ENCODE peak calls at places on chromosomes 5 and 9, in eight cellular contexts. F is esophagus muscularis mucosa, D is neural progenitor cell, W is cardiac muscle cell, Y is A549, A is OCI-LY7, H is ovary, P is RWPE1. I is an unnamed sample.

GRCh38 chr9:98808411-98808815 is 943 bp downstream of the GALNT12 start:
- DNase-seq in Y (no peak), F (no peak), H (peak; percentile 45), D (no peak), P (no peak), A (no peak), W (no peak), I (no peak)

GRCh38 chr5:16540421-16540820 is 74.8 kb upstream of the ZNF622 start:
- DNase-seq in D (no peak), P (peak; percentile 52), H (no peak), W (no peak), A (no peak), Y (no peak), F (no peak), I (no peak)

GRCh38 chr5:65625743-65626142 is 916 bp downstream of the SHLD3 start:
- DNase-seq in P (no peak), H (no peak), A (no peak), Y (no peak), W (no peak), D (no peak), F (no peak), I (no peak)

GRCh38 chr9:72305102-72305546 is 59.9 kb downstream of the ZFAND5 start:
- DNase-seq in Y (peak; percentile 97), H (peak; percentile 78), F (peak; percentile 96), P (no peak), A (no peak), D (peak; percentile 29), W (peak; percentile 37), I (no peak)

GRCh38 chr5:160742446-160742845 is 109.6 kb downstream of the ATP10B start:
- DNase-seq in Y (no peak), F (no peak), W (peak; percentile 63), P (no peak), H (no peak), A (no peak), D (no peak), I (no peak)

GRCh38 chr5:158812381-158812780 is 287.3 kb downstream of the EBF1 start:
- DNase-seq in A (peak; percentile 99), P (no peak), D (no peak), H (no peak), Y (no peak), W (no peak), F (peak; percentile 72), I (no peak)

GRCh38 chr9:92668746-92669526 is 995 bp downstream of the IPPK start:
- DNase-seq in A (peak; percentile 27), W (peak; percentile 47), Y (peak; percentile 79), F (peak; percentile 89), H (peak; percentile 50), D (peak; percentile 33), P (peak; percentile 94), I (no peak)

GRCh38 chr5:92455011-92455410 is 1071.9 kb upstream of the ARRDC3 start:
- DNase-seq in H (no peak), W (no peak), A (no peak), Y (no peak), F (no peak), P (no peak), D (no peak), I (no peak)

GRCh38 chr5:172973127-172973916 is 10.2 kb upstream of the ATP6V0E1 start:
- DNase-seq in A (no peak), Y (no peak), P (no peak), D (no peak), F (no peak), W (no peak), H (no peak), I (no peak)

GRCh38 chr9:120396418-120396817 is 183.5 kb downstream of the CDK5RAP2 start:
- DNase-seq in F (no peak), P (no peak), Y (no peak), H (no peak), A (no peak), D (no peak), W (no peak), I (no peak)

GRCh38 chr5:65874241-65874640 is 52.1 kb upstream of the ERBIN start:
- DNase-seq in W (no peak), D (no peak), P (peak; percentile 76), A (no peak), Y (no peak), H (no peak), F (no peak), I (no peak)

GRCh38 chr9:73370053-73370452 is 218.4 kb downstream of the ANXA1 start:
- DNase-seq in W (no peak), D (no peak), A (no peak), H (no peak), Y (no peak), P (peak; percentile 44), F (no peak), I (no peak)

GRCh38 chr5:146595088-146595487 is 79.1 kb upstream of the GPR151 start:
- DNase-seq in F (peak; percentile 55), A (peak; percentile 10), Y (no peak), H (no peak), D (no peak), W (no peak), P (no peak), I (no peak)

GRCh38 chr5:14463629-14464028 is 118.0 kb upstream of the OTULINL start:
- DNase-seq in H (no peak), P (peak; percentile 77), Y (peak; percentile 25), D (no peak), W (no peak), F (no peak), A (no peak), I (no peak)

GRCh38 chr5:89449392-89450148 is 566.6 kb upstream of the MEF2C start:
- DNase-seq in F (no peak), H (no peak), A (no peak), Y (no peak), W (no peak), P (no peak), D (no peak), I (no peak)

DNA sequence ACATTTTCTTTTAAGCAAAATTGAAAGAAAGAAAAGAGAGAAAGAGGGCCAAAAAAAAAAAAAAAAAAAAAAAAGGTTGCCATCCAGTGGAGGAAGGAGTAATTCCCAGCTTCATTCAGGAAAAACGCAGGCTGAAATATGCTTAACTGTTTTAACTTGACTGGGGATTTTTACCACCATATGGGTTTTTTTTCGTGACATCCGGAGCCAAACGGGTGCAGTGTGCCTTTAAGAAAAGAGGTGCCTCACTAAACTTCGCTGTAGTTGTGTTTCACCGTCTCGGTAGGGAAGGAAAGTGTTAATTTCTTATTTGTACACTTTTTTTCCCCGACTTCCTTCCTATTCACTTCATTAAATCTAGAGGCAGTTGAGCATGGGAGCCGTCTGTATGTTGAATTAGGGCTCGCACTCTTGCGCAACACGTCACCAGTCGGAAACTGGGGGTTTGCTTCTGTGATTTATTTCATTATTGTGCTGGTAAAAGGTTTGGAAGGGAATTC is 143.0 kb downstream of the SMARCA2 start:
- DNase-seq in Y (peak; percentile 48), D (peak; percentile 39), W (peak; percentile 6), F (no peak), A (peak; percentile 89), P (peak; percentile 24), H (peak; percentile 66), I (no peak)
- TF ChIP-seq CTCF in Y (no peak), D (peak; percentile 5), W (peak; percentile 19), F (no peak), A (peak; percentile 20), P (peak; percentile 29), H (no peak), I (peak; percentile 22)

GRCh38 chr9:88995205-88995604 is 3.9 kb downstream of the S1PR3 start:
- DNase-seq in A (no peak), H (no peak), Y (no peak), W (no peak), F (no peak), P (no peak), D (no peak), I (no peak)

GRCh38 chr9:88993871-88994819 is 2.9 kb downstream of the S1PR3 start:
- DNase-seq in W (no peak), A (no peak), F (no peak), Y (no peak), D (no peak), H (no peak), P (no peak), I (no peak)

GRCh38 chr9:88993327-88993726 is 2.1 kb downstream of the S1PR3 start:
- DNase-seq in D (no peak), Y (no peak), A (no peak), H (no peak), P (no peak), F (no peak), W (no peak), I (no peak)

GRCh38 chr9:88995627-88996026 is 4.4 kb downstream of the S1PR3 start:
- DNase-seq in Y (no peak), D (no peak), A (no peak), F (no peak), W (no peak), H (no peak), P (no peak), I (no peak)

GRCh38 chr9:88994820-88995180 is 3.5 kb downstream of the S1PR3 start:
- DNase-seq in D (no peak), H (no peak), W (no peak), P (no peak), F (no peak), Y (no peak), A (no peak), I (no peak)
- H3K27ac ChIP-seq in D (no peak overlapping the region), H (no peak overlapping the region), W (no peak overlapping the region), P (no peak overlapping the region), F (peak overlapping the region; percentile 99), Y (no peak overlapping the region), A (no peak overlapping the region), I (no peak overlapping the region)

DNA sequence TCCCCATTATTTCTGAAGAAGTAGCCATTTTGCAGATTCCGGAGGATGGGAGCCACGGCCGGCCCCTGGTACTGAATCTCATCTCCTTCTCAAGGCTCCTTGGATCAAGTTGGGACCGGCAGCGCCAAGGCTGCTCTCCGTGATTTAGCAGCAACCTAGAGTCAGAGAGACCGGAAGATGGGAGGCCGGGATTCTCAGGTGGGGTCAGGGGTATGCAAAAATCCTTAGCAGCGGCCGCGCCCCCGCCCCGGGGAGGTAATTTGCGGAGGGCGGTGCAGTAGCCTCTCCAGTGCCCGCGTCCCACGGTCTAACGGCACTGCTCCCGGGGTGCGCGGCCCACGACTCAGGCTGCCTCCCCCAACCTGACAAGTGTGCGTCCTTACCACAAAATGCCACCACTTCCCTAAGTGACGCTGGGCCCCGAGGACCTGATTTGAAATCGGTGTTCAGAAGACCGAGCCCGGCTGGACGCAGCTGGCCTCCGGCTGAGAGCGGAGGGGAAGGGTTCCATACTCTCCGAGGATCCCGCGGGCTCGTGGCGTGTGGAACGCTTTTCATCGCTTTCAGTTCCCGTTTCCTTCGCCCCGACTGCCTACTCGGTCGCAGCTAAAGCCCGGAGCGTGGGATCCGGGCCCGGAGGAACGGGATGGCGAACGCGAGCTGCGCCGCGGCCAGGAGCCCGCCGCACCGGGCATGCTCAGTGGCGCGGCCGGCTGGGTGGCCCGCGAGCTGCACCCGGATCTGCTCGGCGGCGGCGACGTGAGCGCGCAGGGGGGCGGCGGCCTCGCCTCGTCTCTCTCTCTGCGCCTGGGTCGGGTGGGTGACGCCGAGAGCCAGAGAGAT is at the start of gene SCAMP1:
- DNase-seq in P (peak; percentile 94), F (peak; percentile 97), D (peak; percentile 95), A (peak; percentile 96), W (peak; percentile 94), Y (peak; percentile 92), H (peak; percentile 96), I (peak; percentile 81)
- TF ChIP-seq CTCF in P (peak; percentile 58), F (peak; percentile 41), D (peak; percentile 36), A (no peak), W (peak; percentile 26), Y (no peak), H (peak; percentile 70), I (peak; percentile 30)

DNA sequence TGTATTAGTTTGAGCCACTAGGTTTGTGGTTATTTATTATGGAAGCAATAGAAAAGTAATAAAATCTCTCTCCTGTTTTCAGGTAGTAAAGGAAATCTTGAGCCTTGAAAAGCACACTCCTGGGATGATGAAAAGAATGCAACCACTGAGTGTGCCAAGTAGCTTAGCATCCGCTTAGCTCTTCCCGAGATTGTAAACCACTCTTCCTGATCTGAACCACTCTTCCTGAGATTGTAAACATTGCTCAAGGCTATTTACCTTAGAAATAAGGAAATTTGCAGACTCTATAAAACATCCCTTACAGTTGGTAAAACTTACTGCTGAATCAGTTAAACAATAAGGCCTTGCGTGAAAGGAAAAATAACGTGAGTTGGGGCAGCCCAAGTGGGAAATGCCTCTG is 17.4 kb upstream of the IL33 start:
- DNase-seq in H (no peak), Y (no peak), F (no peak), P (no peak), W (no peak), D (no peak), A (no peak), I (no peak)
- H3K27ac ChIP-seq in H (no peak overlapping the region), Y (no peak overlapping the region), F (no peak overlapping the region), P (no peak overlapping the region), W (no peak overlapping the region), D (no peak overlapping the region), A (no peak overlapping the region), I (no peak overlapping the region)

I was measured in AG04450.